ENCODE peak calls at places on chromosomes 11 and 22, in six cellular contexts. One of them, this sample, is unnamed.

GRCh38 chr11:21933095-21933494 is 259.8 kb upstream of the ANO5 start:
- DNase-seq in NCI-H510A: no peak
- DNase-seq in germinal center: no peak
- DNase-seq in activated CD4-positive, alpha-beta memory T cell treated with anti-CD3 and anti-CD28 coated beads for 36 hours: no peak
- DNase-seq in M059J: no peak
- DNase-seq in G401: peak
- DNase-seq in this sample: no peak

GRCh38 chr11:46920709-46921108 is 2.4 kb upstream of the LRP4 start:
- DNase-seq in germinal center: no peak
- DNase-seq in G401: no peak
- DNase-seq in NCI-H510A: no peak
- DNase-seq in M059J: peak
- DNase-seq in activated CD4-positive, alpha-beta memory T cell treated with anti-CD3 and anti-CD28 coated beads for 36 hours: no peak
- DNase-seq in this sample: peak

GRCh38 chr22:25816522-25817059 is 74.6 kb downstream of the MYO18B start:
- DNase-seq in NCI-H510A: no peak
- DNase-seq in M059J: no peak
- DNase-seq in germinal center: no peak
- DNase-seq in activated CD4-positive, alpha-beta memory T cell treated with anti-CD3 and anti-CD28 coated beads for 36 hours: no peak
- DNase-seq in G401: no peak
- DNase-seq in this sample: no peak

GRCh38 chr22:39288135-39288898 is 31.1 kb downstream of the RPL3 start:
- DNase-seq in M059J: no peak
- DNase-seq in activated CD4-positive, alpha-beta memory T cell treated with anti-CD3 and anti-CD28 coated beads for 36 hours: no peak
- DNase-seq in germinal center: no peak
- DNase-seq in G401: no peak
- DNase-seq in NCI-H510A: no peak
- DNase-seq in this sample: no peak

GRCh38 chr11:77823775-77824174 is 2.8 kb downstream of the AAMDC start:
- DNase-seq in germinal center: no peak
- DNase-seq in M059J: no peak
- DNase-seq in G401: no peak
- DNase-seq in activated CD4-positive, alpha-beta memory T cell treated with anti-CD3 and anti-CD28 coated beads for 36 hours: no peak
- DNase-seq in NCI-H510A: no peak
- DNase-seq in this sample: no peak

GRCh38 chr11:69840371-69841169 is 21.4 kb upstream of the FGF3 start:
- DNase-seq in germinal center: no peak
- DNase-seq in M059J: peak
- DNase-seq in G401: no peak
- DNase-seq in NCI-H510A: no peak
- DNase-seq in activated CD4-positive, alpha-beta memory T cell treated with anti-CD3 and anti-CD28 coated beads for 36 hours: no peak
- DNase-seq in this sample: no peak

GRCh38 chr11:124339671-124340447 is 19.9 kb upstream of the OR8D2 start:
- DNase-seq in activated CD4-positive, alpha-beta memory T cell treated with anti-CD3 and anti-CD28 coated beads for 36 hours: no peak
- DNase-seq in G401: no peak
- DNase-seq in M059J: no peak
- DNase-seq in NCI-H510A: no peak
- DNase-seq in germinal center: no peak
- DNase-seq in this sample: no peak

GRCh38 chr11:90257158-90257525 is 34.3 kb upstream of the CHORDC1 start:
- DNase-seq in M059J: no peak
- DNase-seq in G401: no peak
- DNase-seq in germinal center: no peak
- DNase-seq in NCI-H510A: no peak
- DNase-seq in activated CD4-positive, alpha-beta memory T cell treated with anti-CD3 and anti-CD28 coated beads for 36 hours: no peak
- DNase-seq in this sample: no peak

GRCh38 chr11:77129841-77130756 is 2.1 kb downstream of the MYO7A start:
- DNase-seq in germinal center: no peak
- DNase-seq in G401: no peak
- DNase-seq in NCI-H510A: no peak
- DNase-seq in activated CD4-positive, alpha-beta memory T cell treated with anti-CD3 and anti-CD28 coated beads for 36 hours: no peak
- DNase-seq in M059J: no peak
- DNase-seq in this sample: no peak

GRCh38 chr11:69744435-69744834 is 30.7 kb downstream of the FGF4 start:
- DNase-seq in G401: no peak
- DNase-seq in NCI-H510A: no peak
- DNase-seq in germinal center: no peak
- DNase-seq in activated CD4-positive, alpha-beta memory T cell treated with anti-CD3 and anti-CD28 coated beads for 36 hours: no peak
- DNase-seq in M059J: peak
- DNase-seq in this sample: peak

GRCh38 chr11:84117394-84117793 is 831.2 kb upstream of the CCDC90B start:
- DNase-seq in NCI-H510A: no peak
- DNase-seq in M059J: no peak
- DNase-seq in germinal center: no peak
- DNase-seq in activated CD4-positive, alpha-beta memory T cell treated with anti-CD3 and anti-CD28 coated beads for 36 hours: no peak
- DNase-seq in G401: no peak
- DNase-seq in this sample: no peak

GRCh38 chr11:46564459-46564858 is 29.4 kb downstream of the AMBRA1 start:
- DNase-seq in NCI-H510A: no peak
- DNase-seq in G401: no peak
- DNase-seq in activated CD4-positive, alpha-beta memory T cell treated with anti-CD3 and anti-CD28 coated beads for 36 hours: no peak
- DNase-seq in M059J: peak
- DNase-seq in germinal center: no peak
- DNase-seq in this sample: peak

GRCh38 chr22:36052505-36052941 is 23.9 kb upstream of the RBFOX2 start:
- DNase-seq in NCI-H510A: peak
- DNase-seq in germinal center: no peak
- DNase-seq in M059J: peak
- DNase-seq in activated CD4-positive, alpha-beta memory T cell treated with anti-CD3 and anti-CD28 coated beads for 36 hours: peak
- DNase-seq in G401: no peak
- DNase-seq in this sample: peak

GRCh38 chr11:1333091-1333772 is 23.8 kb upstream of the TOLLIP start:
- DNase-seq in activated CD4-positive, alpha-beta memory T cell treated with anti-CD3 and anti-CD28 coated beads for 36 hours: no peak
- DNase-seq in M059J: peak
- DNase-seq in germinal center: no peak
- DNase-seq in G401: no peak
- DNase-seq in NCI-H510A: no peak
- DNase-seq in this sample: no peak

GRCh38 chr11:1834132-1834610 is 619 bp upstream of the SYT8 start:
- DNase-seq in germinal center: no peak
- DNase-seq in G401: no peak
- DNase-seq in activated CD4-positive, alpha-beta memory T cell treated with anti-CD3 and anti-CD28 coated beads for 36 hours: no peak
- DNase-seq in M059J: no peak
- DNase-seq in NCI-H510A: no peak
- DNase-seq in this sample: no peak

GRCh38 chr11:99260696-99261095 is 239.9 kb downstream of the CNTN5 start:
- DNase-seq in G401: no peak
- DNase-seq in activated CD4-positive, alpha-beta memory T cell treated with anti-CD3 and anti-CD28 coated beads for 36 hours: no peak
- DNase-seq in M059J: no peak
- DNase-seq in NCI-H510A: no peak
- DNase-seq in germinal center: no peak
- DNase-seq in this sample: no peak

GRCh38 chr11:128595775-128596174 is 8.4 kb upstream of the ETS1 start:
- DNase-seq in activated CD4-positive, alpha-beta memory T cell treated with anti-CD3 and anti-CD28 coated beads for 36 hours: no peak
- DNase-seq in germinal center: no peak
- DNase-seq in M059J: no peak
- DNase-seq in NCI-H510A: no peak
- DNase-seq in G401: no peak
- DNase-seq in this sample: no peak

GRCh38 chr11:6655020-6655789 is 404 bp downstream of the DCHS1 start:
- DNase-seq in NCI-H510A: no peak
- DNase-seq in M059J: no peak
- DNase-seq in germinal center: no peak
- DNase-seq in activated CD4-positive, alpha-beta memory T cell treated with anti-CD3 and anti-CD28 coated beads for 36 hours: peak
- DNase-seq in G401: no peak
- DNase-seq in this sample: no peak

GRCh38 chr11:36454991-36455611 is 55.0 kb downstream of the TRAF6 start:
- DNase-seq in G401: no peak
- DNase-seq in germinal center: no peak
- DNase-seq in M059J: peak
- DNase-seq in activated CD4-positive, alpha-beta memory T cell treated with anti-CD3 and anti-CD28 coated beads for 36 hours: no peak
- DNase-seq in NCI-H510A: no peak
- DNase-seq in this sample: no peak

GRCh38 chr22:31646186-31647019 is 15.6 kb downstream of the PISD start:
- DNase-seq in M059J: peak
- DNase-seq in activated CD4-positive, alpha-beta memory T cell treated with anti-CD3 and anti-CD28 coated beads for 36 hours: peak
- DNase-seq in germinal center: no peak
- DNase-seq in G401: no peak
- DNase-seq in NCI-H510A: no peak
- DNase-seq in this sample: peak

GRCh38 chr11:118909619-118910308 is 16.0 kb downstream of the BCL9L start:
- DNase-seq in G401: no peak
- DNase-seq in NCI-H510A: no peak
- DNase-seq in activated CD4-positive, alpha-beta memory T cell treated with anti-CD3 and anti-CD28 coated beads for 36 hours: no peak
- DNase-seq in M059J: no peak
- DNase-seq in germinal center: no peak
- DNase-seq in this sample: no peak

GRCh38 chr11:14460147-14460546 is 39.5 kb downstream of the COPB1 start:
- DNase-seq in G401: no peak
- DNase-seq in activated CD4-positive, alpha-beta memory T cell treated with anti-CD3 and anti-CD28 coated beads for 36 hours: no peak
- DNase-seq in germinal center: no peak
- DNase-seq in NCI-H510A: no peak
- DNase-seq in M059J: no peak
- DNase-seq in this sample: no peak

GRCh38 chr11:67300756-67301312 is 2.5 kb upstream of the SSH3 start:
- DNase-seq in M059J: no peak
- DNase-seq in activated CD4-positive, alpha-beta memory T cell treated with anti-CD3 and anti-CD28 coated beads for 36 hours: no peak
- DNase-seq in NCI-H510A: no peak
- DNase-seq in G401: no peak
- DNase-seq in germinal center: no peak
- DNase-seq in this sample: no peak

GRCh38 chr22:23638611-23639010 is 6.5 kb upstream of the DRICH1 start:
- DNase-seq in NCI-H510A: no peak
- DNase-seq in germinal center: no peak
- DNase-seq in G401: no peak
- DNase-seq in M059J: no peak
- DNase-seq in activated CD4-positive, alpha-beta memory T cell treated with anti-CD3 and anti-CD28 coated beads for 36 hours: no peak
- DNase-seq in this sample: no peak

GRCh38 chr22:17152340-17152739 is 6.7 kb downstream of the HDHD5 start:
- DNase-seq in germinal center: no peak
- DNase-seq in activated CD4-positive, alpha-beta memory T cell treated with anti-CD3 and anti-CD28 coated beads for 36 hours: no peak
- DNase-seq in NCI-H510A: no peak
- DNase-seq in G401: no peak
- DNase-seq in M059J: peak
- DNase-seq in this sample: no peak

GRCh38 chr11:88363004-88363403 is 25.5 kb upstream of the CTSC start:
- DNase-seq in NCI-H510A: no peak
- DNase-seq in germinal center: no peak
- DNase-seq in M059J: no peak
- DNase-seq in G401: no peak
- DNase-seq in activated CD4-positive, alpha-beta memory T cell treated with anti-CD3 and anti-CD28 coated beads for 36 hours: no peak
- DNase-seq in this sample: no peak

GRCh38 chr11:66467034-66467659 is 442 bp downstream of the PELI3 start:
- DNase-seq in NCI-H510A: no peak
- DNase-seq in activated CD4-positive, alpha-beta memory T cell treated with anti-CD3 and anti-CD28 coated beads for 36 hours: peak
- DNase-seq in G401: peak
- DNase-seq in M059J: peak
- DNase-seq in germinal center: peak
- DNase-seq in this sample: no peak

GRCh38 chr11:117547911-117548310 is 220.3 kb downstream of the CEP164 start:
- DNase-seq in G401: no peak
- DNase-seq in NCI-H510A: no peak
- DNase-seq in M059J: no peak
- DNase-seq in activated CD4-positive, alpha-beta memory T cell treated with anti-CD3 and anti-CD28 coated beads for 36 hours: no peak
- DNase-seq in germinal center: no peak
- DNase-seq in this sample: no peak

GRCh38 chr11:128886401-128887119 is 4.6 kb upstream of the KCNJ5 start:
- DNase-seq in NCI-H510A: peak
- DNase-seq in germinal center: no peak
- DNase-seq in activated CD4-positive, alpha-beta memory T cell treated with anti-CD3 and anti-CD28 coated beads for 36 hours: no peak
- DNase-seq in G401: no peak
- DNase-seq in M059J: peak
- DNase-seq in this sample: no peak

GRCh38 chr11:77066229-77067023 is at the start of gene CAPN5:
- DNase-seq in activated CD4-positive, alpha-beta memory T cell treated with anti-CD3 and anti-CD28 coated beads for 36 hours: peak
- DNase-seq in G401: peak
- DNase-seq in NCI-H510A: peak
- DNase-seq in M059J: peak
- DNase-seq in germinal center: peak
- DNase-seq in this sample: peak

GRCh38 chr22:17726561-17727243 is 47.6 kb downstream of the BID start:
- DNase-seq in germinal center: no peak
- DNase-seq in NCI-H510A: no peak
- DNase-seq in activated CD4-positive, alpha-beta memory T cell treated with anti-CD3 and anti-CD28 coated beads for 36 hours: no peak
- DNase-seq in M059J: peak
- DNase-seq in G401: peak
- DNase-seq in this sample: peak

GRCh38 chr11:8917157-8917820 is 6.3 kb downstream of the AKIP1 start:
- DNase-seq in germinal center: no peak
- DNase-seq in activated CD4-positive, alpha-beta memory T cell treated with anti-CD3 and anti-CD28 coated beads for 36 hours: no peak
- DNase-seq in G401: peak
- DNase-seq in NCI-H510A: no peak
- DNase-seq in M059J: peak
- DNase-seq in this sample: peak

GRCh38 chr11:20014067-20014402 is 146.2 kb downstream of the DBX1 start:
- DNase-seq in NCI-H510A: no peak
- DNase-seq in G401: no peak
- DNase-seq in germinal center: no peak
- DNase-seq in M059J: no peak
- DNase-seq in activated CD4-positive, alpha-beta memory T cell treated with anti-CD3 and anti-CD28 coated beads for 36 hours: no peak
- DNase-seq in this sample: no peak

GRCh38 chr11:132099692-132100091 is 729.3 kb downstream of the NTM start:
- DNase-seq in M059J: no peak
- DNase-seq in activated CD4-positive, alpha-beta memory T cell treated with anti-CD3 and anti-CD28 coated beads for 36 hours: no peak
- DNase-seq in NCI-H510A: no peak
- DNase-seq in G401: no peak
- DNase-seq in germinal center: peak
- DNase-seq in this sample: no peak

GRCh38 chr11:126857860-126858808 is 142.4 kb downstream of the KIRREL3 start:
- DNase-seq in NCI-H510A: peak
- DNase-seq in activated CD4-positive, alpha-beta memory T cell treated with anti-CD3 and anti-CD28 coated beads for 36 hours: no peak
- DNase-seq in germinal center: no peak
- DNase-seq in M059J: no peak
- DNase-seq in G401: peak
- DNase-seq in this sample: no peak

GRCh38 chr22:17376950-17377349 is 7.7 kb downstream of the CECR2 start:
- DNase-seq in germinal center: no peak
- DNase-seq in NCI-H510A: no peak
- DNase-seq in M059J: no peak
- DNase-seq in activated CD4-positive, alpha-beta memory T cell treated with anti-CD3 and anti-CD28 coated beads for 36 hours: no peak
- DNase-seq in G401: no peak
- DNase-seq in this sample: no peak

GRCh38 chr11:35141034-35141433 is 2.1 kb downstream of the CD44 start:
- DNase-seq in activated CD4-positive, alpha-beta memory T cell treated with anti-CD3 and anti-CD28 coated beads for 36 hours: no peak
- DNase-seq in G401: no peak
- DNase-seq in M059J: peak
- DNase-seq in NCI-H510A: no peak
- DNase-seq in germinal center: no peak
- DNase-seq in this sample: no peak

GRCh38 chr22:39617342-39617741 is 46.8 kb downstream of the CACNA1I start:
- DNase-seq in germinal center: no peak
- DNase-seq in M059J: no peak
- DNase-seq in G401: no peak
- DNase-seq in NCI-H510A: no peak
- DNase-seq in activated CD4-positive, alpha-beta memory T cell treated with anti-CD3 and anti-CD28 coated beads for 36 hours: peak
- DNase-seq in this sample: no peak

This sample was measured in HCEC 1CT.